ENCODE peak calls at places on chromosomes 1 and 21, in six cellular contexts. H, D, R, O, L and J are unnamed samples. For H3K27me3 and H3K4me1, the result is how much of the 10 kb centered on the place peaks cover.

GRCh38 chr1:156821801-156822200 is 5.2 kb upstream of the SH2D2A start:
- DNase-seq in H (no peak), D (no peak), R (no peak), O (no peak), L (no peak), J (no peak)

GRCh38 chr1:198764748-198765147 is 125.9 kb downstream of the PTPRC start:
- DNase-seq in H (no peak), D (no peak), R (no peak), O (no peak), L (no peak), J (no peak)

GRCh38 chr1:27045973-27046558 is 33.4 kb upstream of the TENT5B start:
- DNase-seq in H (peak), D (peak), R (peak), O (peak), L (no peak), J (peak)

GRCh38 chr21:26949830-26950229 is 17.1 kb downstream of the ADAMTS5 start:
- DNase-seq in H (no peak), D (no peak), R (no peak), O (no peak), L (no peak), J (no peak)

GRCh38 chr1:58932820-58933598 is 149.2 kb upstream of the JUN start:
- DNase-seq in H (no peak), D (peak), R (peak), O (peak), L (no peak), J (no peak)

GRCh38 chr1:158053276-158053675 is 59.8 kb downstream of the KIRREL1 start:
- DNase-seq in H (no peak), D (no peak), R (no peak), O (no peak), L (no peak), J (no peak)

GRCh38 chr1:32869844-32870614 is 683 bp downstream of the FNDC5 start:
- DNase-seq in H (no peak), D (no peak), R (no peak), O (no peak), L (no peak), J (no peak)

GRCh38 chr1:223143760-223144248 is 756 bp upstream of the TLR5 start:
- DNase-seq in H (no peak), D (peak), R (peak), O (no peak), L (no peak), J (no peak)

GRCh38 chr1:153355445-153356071 is 2.1 kb upstream of the S100A9 start:
- DNase-seq in H (no peak), D (peak), R (peak), O (peak), L (no peak), J (peak)

GRCh38 chr1:68078647-68079046 is 28.2 kb upstream of the DIRAS3 start:
- DNase-seq in H (no peak), D (no peak), R (no peak), O (no peak), L (no peak), J (no peak)

GRCh38 chr1:107609808-107610207 is 355.2 kb downstream of the VAV3 start:
- DNase-seq in H (no peak), D (no peak), R (no peak), O (no peak), L (no peak), J (no peak)

GRCh38 chr1:205298191-205298994 is 23.2 kb downstream of the NUAK2 start:
- DNase-seq in H (no peak), D (no peak), R (no peak), O (no peak), L (no peak), J (peak)

GRCh38 chr1:161001537-161001936 is 19.4 kb downstream of the F11R start:
- DNase-seq in H (no peak), D (no peak), R (no peak), O (no peak), L (no peak), J (peak)

GRCh38 chr1:233993651-233994050 is 89.2 kb downstream of the SLC35F3 start:
- DNase-seq in H (no peak), D (no peak), R (no peak), O (no peak), L (no peak), J (no peak)

GRCh38 chr1:15418811-15419515 is 9.3 kb downstream of the EFHD2 start:
- DNase-seq in H (no peak), D (no peak), R (no peak), O (no peak), L (no peak), J (no peak)

GRCh38 chr1:58855351-58856165 is 71.7 kb upstream of the JUN start:
- DNase-seq in H (no peak), D (no peak), R (no peak), O (no peak), L (no peak), J (no peak)

GRCh38 chr1:7664893-7665250 is 106.2 kb upstream of the VAMP3 start:
- DNase-seq in H (no peak), D (no peak), R (no peak), O (no peak), L (no peak), J (no peak)

GRCh38 chr1:166133276-166133841 is 33.4 kb downstream of the FAM78B start:
- DNase-seq in H (no peak), D (no peak), R (no peak), O (no peak), L (no peak), J (no peak)

GRCh38 chr1:24961961-24962861 is 32.1 kb upstream of the RUNX3 start:
- DNase-seq in H (no peak), D (no peak), R (no peak), O (no peak), L (no peak), J (no peak)

GRCh38 chr1:28021064-28021463 is 61.3 kb downstream of the XKR8 start:
- DNase-seq in H (no peak), D (no peak), R (no peak), O (no peak), L (no peak), J (no peak)

GRCh38 chr1:228341814-228342626 is 64.6 kb downstream of the TRIM11 start:
- DNase-seq in H (no peak), D (peak), R (no peak), O (no peak), L (no peak), J (peak)

GRCh38 chr1:2441746-2442145 is 29.4 kb upstream of the PEX10 start:
- DNase-seq in H (no peak), D (no peak), R (no peak), O (no peak), L (no peak), J (peak)

GRCh38 chr1:162019006-162019405 is 4.7 kb downstream of the OLFML2B start:
- DNase-seq in H (no peak), D (no peak), R (no peak), O (no peak), L (no peak), J (peak)

GRCh38 chr1:25197982-25198681 is 34.2 kb downstream of the SYF2 start:
- DNase-seq in H (no peak), D (no peak), R (no peak), O (no peak), L (no peak), J (no peak)

GRCh38 chr21:38527737-38528136 is 29.5 kb upstream of the ERG start:
- DNase-seq in H (no peak), D (no peak), R (no peak), O (no peak), L (no peak), J (no peak)
- H3K27me3 ChIP-seq in H (under half), D (under half), R (under half), O (under half), L (under half), J (under half)

GRCh38 chr1:51515312-51515960 is 3.6 kb downstream of the EPS15 start:
- DNase-seq in H (no peak), D (no peak), R (no peak), O (no peak), L (no peak), J (no peak)

GRCh38 chr1:51515982-51516638 is 3.0 kb downstream of the EPS15 start:
- DNase-seq in H (no peak), D (no peak), R (no peak), O (no peak), L (no peak), J (no peak)

GRCh38 chr1:51518033-51518729 is 885 bp downstream of the EPS15 start:
- DNase-seq in H (peak), D (peak), R (peak), O (no peak), L (no peak), J (peak)

GRCh38 chr1:51517361-51518032 is 1.6 kb downstream of the EPS15 start:
- DNase-seq in H (peak), D (no peak), R (no peak), O (no peak), L (no peak), J (no peak)

DNA sequence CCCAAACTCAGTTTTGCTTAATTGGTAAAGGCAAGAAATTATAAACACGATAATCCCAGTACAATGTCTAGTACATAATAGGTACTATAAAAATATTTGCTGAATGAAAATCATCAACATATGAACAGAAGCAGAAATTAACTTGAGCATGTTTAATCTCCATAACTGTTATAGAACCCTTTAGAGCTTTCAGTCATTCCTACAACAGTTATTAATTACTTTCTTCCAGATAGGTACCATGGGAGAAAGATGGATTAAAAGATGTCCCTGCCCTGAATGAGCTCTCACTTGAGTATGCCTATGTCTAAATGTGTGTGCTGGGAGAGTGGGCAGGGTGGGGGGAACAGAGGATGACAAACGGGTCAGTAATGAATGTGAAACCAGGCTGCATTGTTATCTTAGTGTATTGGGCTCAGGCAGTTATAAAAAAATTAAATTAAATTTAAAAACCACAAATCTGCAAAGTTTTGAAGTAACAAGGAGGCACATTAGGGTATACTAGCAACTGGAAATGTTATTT is 2.4 kb downstream of the EPS15 start:
- DNase-seq in H (no peak), D (no peak), R (no peak), O (no peak), L (no peak), J (no peak)
- H3K4me1 ChIP-seq in H (under half), D (half or more), R (under half), O (under half), L (under half), J (under half)

GRCh38 chr1:90850925-90851710 is 134.0 kb upstream of the BARHL2 start:
- DNase-seq in H (peak), D (peak), R (peak), O (peak), L (peak), J (peak)
- TF ChIP-seq CTCF in H (peak), D (peak), R (peak), O (peak), L (peak), J (peak)

GRCh38 chr21:44510109-44510507 is 29.9 kb downstream of the KRTAP10-1 start:
- DNase-seq in H (no peak), D (no peak), R (no peak), O (no peak), L (no peak), J (no peak)

GRCh38 chr21:44509539-44509938 is 30.5 kb downstream of the KRTAP10-1 start:
- DNase-seq in H (no peak), D (peak), R (peak), O (no peak), L (no peak), J (peak)

GRCh38 chr21:44507673-44508425 is 32.1 kb downstream of the KRTAP10-1 start:
- DNase-seq in H (no peak), D (no peak), R (no peak), O (no peak), L (no peak), J (no peak)

GRCh38 chr21:44508426-44508710 is 31.6 kb downstream of the KRTAP10-1 start:
- DNase-seq in H (no peak), D (no peak), R (no peak), O (no peak), L (no peak), J (no peak)

GRCh38 chr21:44508711-44509445 is 31.1 kb downstream of the KRTAP10-1 start:
- DNase-seq in H (no peak), D (peak), R (no peak), O (no peak), L (no peak), J (no peak)
- H3K27me3 ChIP-seq in H (under half), D (under half), R (under half), O (under half), L (under half), J (half or more)